ENCODE peak calls at places on chromosomes 4 and X, in five cellular contexts. L is left lung, T is H7, G is T-cell, F is glomerular endothelial cell. C is an unnamed sample.
A peak's percentile ranks its signal among the peaks of the same experiment; 100 is the strongest.

GRCh38 chrX:152428596-152428995 is 22.5 kb downstream of the GABRA3 start:
- DNase-seq in L (no peak), T (no peak), G (no peak), F (no peak), C (no peak)

GRCh38 chrX:40418413-40419195 is 162.2 kb upstream of the ATP6AP2 start:
- DNase-seq in L (no peak), T (no peak), G (no peak), F (no peak), C (no peak)

GRCh38 chr4:146340798-146341197 is 126.5 kb downstream of the REELD1 start:
- DNase-seq in L (no peak), T (no peak), G (no peak), F (no peak), C (no peak)

GRCh38 chr4:101265816-101266172 is 81.5 kb downstream of the PPP3CA start:
- DNase-seq in L (no peak), T (no peak), G (no peak), F (no peak), C (no peak)

GRCh38 chrX:19564606-19565005 is 49.3 kb upstream of the MAP3K15 start:
- DNase-seq in L (no peak), T (no peak), G (no peak), F (no peak), C (no peak)

GRCh38 chr4:610411-611261 is 14.7 kb upstream of the PDE6B start:
- DNase-seq in L (no peak), T (peak; percentile 53), G (no peak), F (no peak), C (no peak)

GRCh38 chr4:148514041-148514440 is 71.8 kb upstream of the NR3C2 start:
- DNase-seq in L (no peak), T (no peak), G (no peak), F (peak; percentile 34), C (no peak)

GRCh38 chr4:177375372-177375771 is 65.7 kb downstream of the NEIL3 start:
- DNase-seq in L (no peak), T (no peak), G (no peak), F (no peak), C (no peak)

GRCh38 chrX:128754130-128754529 is 701.9 kb upstream of the ACTRT1 start:
- DNase-seq in L (no peak), T (no peak), G (no peak), F (no peak), C (no peak)